ENCODE peak calls at places on chromosomes 7 and 10, in eight cellular contexts. X, O, Q, C, F, K, R and W are unnamed samples.

GRCh38 chr10:44362866-44363711 is 21.8 kb downstream of the CXCL12 start:
- DNase-seq in X (no peak), O (no peak), Q (no peak), C (no peak), F (no peak), K (no peak), R (no peak), W (no peak)

GRCh38 chr10:26464632-26465280 is 26.6 kb downstream of the APBB1IP start:
- DNase-seq in X (no peak), O (no peak), Q (no peak), C (no peak), F (no peak), K (no peak), R (no peak), W (no peak)

GRCh38 chr7:50592940-50593339 is 27.7 kb upstream of the DDC start:
- DNase-seq in X (no peak), O (no peak), Q (no peak), C (no peak), F (no peak), K (no peak), R (no peak), W (no peak)

GRCh38 chr10:132070724-132071123 is 5.0 kb downstream of the JAKMIP3 start:
- DNase-seq in X (no peak), O (no peak), Q (no peak), C (no peak), F (no peak), K (no peak), R (no peak), W (no peak)

GRCh38 chr7:32616625-32617024 is 121.3 kb downstream of the AVL9 start:
- DNase-seq in X (peak; percentile 91), O (peak; percentile 93), Q (no peak), C (no peak), F (no peak), K (no peak), R (no peak), W (no peak)

GRCh38 chr7:84228526-84228925 is 33.9 kb upstream of the SEMA3A start:
- DNase-seq in X (no peak), O (no peak), Q (no peak), C (no peak), F (no peak), K (no peak), R (no peak), W (no peak)

GRCh38 chr10:32155075-32155516 is 98.9 kb upstream of the KIF5B start:
- DNase-seq in X (peak; percentile 45), O (peak; percentile 25), Q (peak; percentile 34), C (no peak), F (no peak), K (no peak), R (no peak), W (no peak)

GRCh38 chr7:124155400-124156022 is 122.6 kb upstream of the TMEM229A start:
- DNase-seq in X (peak; percentile 27), O (peak; percentile 27), Q (peak; percentile 53), C (peak; percentile 41), F (no peak), K (no peak), R (no peak), W (no peak)

GRCh38 chr10:69222157-69223027 is 2.3 kb downstream of the HKDC1 start:
- DNase-seq in X (peak; percentile 66), O (peak; percentile 66), Q (peak; percentile 71), C (peak; percentile 88), F (no peak), K (peak; percentile 8), R (peak; percentile 53), W (no peak)

GRCh38 chr10:36666451-36666850 is 458.9 kb upstream of the ANKRD30A start:
- DNase-seq in X (no peak), O (no peak), Q (no peak), C (no peak), F (no peak), K (no peak), R (no peak), W (no peak)